ENCODE peak calls at places on chromosomes 6 and 20, in four cellular contexts. N, B, C and U are unnamed samples.

GRCh38 chr20:34334654-34335407 is 28.2 kb upstream of the ITCH start:
- DNase-seq in N (no peak), B (no peak), C (no peak), U (no peak)

GRCh38 chr6:143601501-143601900 is 76.3 kb upstream of the PHACTR2 start:
- DNase-seq in N (no peak), B (no peak), C (no peak), U (no peak)

GRCh38 chr6:107628878-107629277 is 139.0 kb downstream of the SOBP start:
- DNase-seq in N (no peak), B (no peak), C (no peak), U (no peak)

GRCh38 chr20:59564943-59565342 is 39.4 kb upstream of the PHACTR3 start:
- DNase-seq in N (no peak), B (no peak), C (no peak), U (no peak)

GRCh38 chr6:139230421-139230840 is 61.4 kb downstream of the TXLNB start:
- DNase-seq in N (no peak), B (no peak), C (no peak), U (no peak)

GRCh38 chr20:51790256-51790655 is 12.1 kb downstream of the SALL4 start:
- DNase-seq in N (no peak), B (no peak), C (no peak), U (no peak)

GRCh38 chr20:14477125-14477524 is 139.7 kb upstream of the FLRT3 start:
- DNase-seq in N (no peak), B (no peak), C (no peak), U (no peak)

GRCh38 chr20:25148181-25148981 is 47.1 kb upstream of the ENTPD6 start:
- DNase-seq in N (no peak), B (no peak), C (no peak), U (no peak)

GRCh38 chr6:21023210-21023609 is 489.0 kb downstream of the CDKAL1 start:
- DNase-seq in N (no peak), B (no peak), C (no peak), U (no peak)

GRCh38 chr6:80173411-80173810 is 66.9 kb downstream of the BCKDHB start:
- DNase-seq in N (no peak), B (no peak), C (no peak), U (no peak)

GRCh38 chr6:136641166-136641565 is 90.9 kb upstream of the MAP7 start:
- DNase-seq in N (no peak), B (no peak), C (no peak), U (no peak)

GRCh38 chr20:57714409-57715267 is 4.8 kb upstream of the PMEPA1 start:
- DNase-seq in N (no peak), B (no peak), C (no peak), U (no peak)

GRCh38 chr6:93721386-93722048 is 302.2 kb upstream of the EPHA7 start:
- DNase-seq in N (no peak), B (no peak), C (no peak), U (no peak)

GRCh38 chr6:104625536-104625935 is 234.2 kb downstream of the HACE1 start:
- DNase-seq in N (no peak), B (no peak), C (no peak), U (no peak)

GRCh38 chr6:31736026-31736767 is at the start of gene CLIC1:
- DNase-seq in N (peak; percentile 69), B (peak; percentile 55), C (peak; percentile 98), U (peak; percentile 96)

GRCh38 chr6:165621950-165622349 is 41.1 kb downstream of the PDE10A start:
- DNase-seq in N (no peak), B (no peak), C (no peak), U (no peak)

GRCh38 chr20:21395666-21396044 is 1.7 kb downstream of the NKX2-4 start:
- DNase-seq in N (no peak), B (no peak), C (no peak), U (no peak)

GRCh38 chr20:5160882-5161281 is 34.1 kb downstream of the CDS2 start:
- DNase-seq in N (no peak), B (no peak), C (no peak), U (no peak)

GRCh38 chr6:22236626-22237414 is 60.0 kb downstream of the PRL start:
- DNase-seq in N (no peak), B (no peak), C (no peak), U (no peak)

GRCh38 chr20:58645277-58645968 is 5.7 kb upstream of the STX16 start:
- DNase-seq in N (no peak), B (no peak), C (no peak), U (no peak)

GRCh38 chr6:85923013-85923430 is 280.3 kb upstream of the SYNCRIP start:
- DNase-seq in N (no peak), B (peak; percentile 13), C (peak; percentile 17), U (peak; percentile 32)

GRCh38 chr6:37480951-37481597 is 18.6 kb downstream of the CCDC167 start:
- DNase-seq in N (no peak), B (no peak), C (no peak), U (no peak)

GRCh38 chr6:72649032-72649984 is 27.4 kb downstream of the KCNQ5 start:
- DNase-seq in N (no peak), B (peak; percentile 58), C (no peak), U (no peak)

GRCh38 chr20:24470782-24471582 is 1.6 kb downstream of the SYNDIG1 start:
- DNase-seq in N (no peak), B (no peak), C (no peak), U (no peak)

GRCh38 chr20:17617212-17617867 is 47.5 kb downstream of the DSTN start:
- DNase-seq in N (peak; percentile 70), B (no peak), C (peak; percentile 62), U (no peak)

GRCh38 chr6:113857565-113858066 is 471 bp downstream of the MARCKS start:
- DNase-seq in N (no peak), B (no peak), C (peak; percentile 10), U (peak; percentile 21)

GRCh38 chr6:164107297-164107995 is 692.9 kb downstream of the QKI start:
- DNase-seq in N (no peak), B (no peak), C (no peak), U (no peak)

GRCh38 chr6:63676412-63677114 is 41.0 kb downstream of the PHF3 start:
- DNase-seq in N (no peak), B (no peak), C (no peak), U (no peak)
- TF ChIP-seq SPI1 in N (no peak), B (no peak), C (no peak), U (no peak)

GRCh38 chr6:108966855-108967755 is 118.9 kb downstream of the ARMC2 start:
- DNase-seq in N (no peak), B (no peak), C (no peak), U (peak; percentile 88)
- TF ChIP-seq POLR2AphosphoS5 in N (no peak), B (no peak), C (no peak), U (peak; percentile 31)

GRCh38 chr20:42987376-42988114 is 202.2 kb downstream of the PTPRT start:
- DNase-seq in N (no peak), B (no peak), C (no peak), U (no peak)

GRCh38 chr20:42985628-42986027 is 204.1 kb downstream of the PTPRT start:
- DNase-seq in N (no peak), B (no peak), C (peak; percentile 16), U (no peak)

GRCh38 chr20:42981258-42981657 is 208.4 kb downstream of the PTPRT start:
- DNase-seq in N (no peak), B (no peak), C (no peak), U (no peak)

DNA sequence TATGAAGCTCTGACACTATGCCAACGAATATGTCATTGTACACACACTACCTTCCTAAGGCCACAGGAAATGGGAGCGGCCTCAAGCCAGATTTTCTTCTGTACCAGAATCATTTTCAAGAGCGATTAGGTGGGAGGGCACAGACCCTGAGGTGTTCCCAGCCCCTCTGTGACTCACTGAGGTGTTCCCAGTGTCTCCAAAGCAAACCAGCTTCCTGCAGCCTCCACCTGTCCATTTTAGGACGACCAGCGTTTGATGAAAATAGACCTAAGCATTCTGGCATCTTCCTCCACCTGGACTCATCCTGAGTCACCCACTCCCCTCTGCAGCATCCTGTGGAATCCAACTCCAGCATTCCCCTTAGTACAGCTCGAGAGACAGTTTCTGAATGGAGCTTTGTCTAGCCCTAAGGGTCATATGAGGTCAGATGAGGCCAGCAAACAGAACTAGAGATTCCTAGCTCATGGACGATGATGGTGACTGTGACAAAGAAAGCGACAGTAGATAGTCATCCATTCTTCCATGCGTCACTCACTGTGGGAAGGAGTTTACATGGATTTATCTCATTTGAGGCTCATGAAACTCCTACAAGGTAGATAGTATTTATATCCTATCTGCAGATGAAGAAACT is 203.4 kb downstream of the PTPRT start:
- DNase-seq in N (no peak), B (no peak), C (no peak), U (no peak)
- TF ChIP-seq SPI1 in N (no peak), B (no peak), C (no peak), U (no peak)

GRCh38 chr20:1308067-1308701 is 20.8 kb downstream of the SDCBP2 start:
- DNase-seq in N (no peak), B (no peak), C (no peak), U (no peak)

GRCh38 chr20:1308702-1309095 is 20.2 kb downstream of the SDCBP2 start:
- DNase-seq in N (no peak), B (no peak), C (no peak), U (no peak)

GRCh38 chr20:1307171-1307570 is 21.8 kb downstream of the SDCBP2 start:
- DNase-seq in N (no peak), B (no peak), C (no peak), U (no peak)

GRCh38 chr20:1306316-1307135 is 22.4 kb downstream of the SDCBP2 start:
- DNase-seq in N (no peak), B (no peak), C (no peak), U (no peak)

GRCh38 chr20:1307571-1307971 is 21.4 kb downstream of the SDCBP2 start:
- DNase-seq in N (no peak), B (no peak), C (no peak), U (no peak)
- TF ChIP-seq POLR2AphosphoS5 in N (no peak), B (no peak), C (no peak), U (no peak)

GRCh38 chr20:32116079-32116521 is 6.6 kb downstream of the TM9SF4 start:
- DNase-seq in N (no peak), B (no peak), C (no peak), U (no peak)
- TF ChIP-seq SPI1 in N (no peak), B (no peak), C (no peak), U (no peak)